ENCODE peak calls at places on chromosomes 16 and 17, in four cellular contexts. Y, C, J and V are unnamed samples.

GRCh38 chr17:17512866-17513265 is 16.7 kb upstream of the RASD1 start:
- DNase-seq in Y (peak), J (no peak), C (no peak), V (no peak)

GRCh38 chr16:74455213-74455612 is 33.9 kb upstream of the CLEC18B start:
- DNase-seq in Y (no peak), J (no peak), C (no peak), V (no peak)

GRCh38 chr17:76528528-76529223 is 8.8 kb downstream of the CYGB start:
- DNase-seq in C (no peak), J (no peak), Y (no peak), V (no peak)

GRCh38 chr16:67514382-67514828 is 14.2 kb upstream of the RIPOR1 start:
- DNase-seq in J (peak), C (peak), Y (peak), V (peak)

GRCh38 chr16:56547949-56548567 is 16.8 kb upstream of the MT4 start:
- DNase-seq in Y (no peak), C (no peak), J (no peak), V (no peak)

GRCh38 chr17:75262112-75262606 is 480 bp downstream of the MRPS7 start:
- DNase-seq in Y (no peak), J (no peak), C (no peak), V (no peak)

GRCh38 chr16:83929811-83930555 is 23.1 kb upstream of the OSGIN1 start:
- DNase-seq in Y (no peak), C (no peak), J (no peak), V (no peak)

GRCh38 chr16:89096768-89097527 is 3.3 kb downstream of the ACSF3 start:
- DNase-seq in C (no peak), Y (no peak), J (peak), V (peak)

GRCh38 chr16:8761078-8761477 is 36.4 kb downstream of the TMEM186 start:
- DNase-seq in J (no peak), Y (no peak), C (no peak), V (no peak)

GRCh38 chr17:3796822-3797170 is 4.2 kb downstream of the ITGAE start:
- DNase-seq in J (no peak), C (no peak), Y (no peak), V (no peak)

GRCh38 chr17:77035526-77035925 is 105.2 kb upstream of the SEC14L1 start:
- DNase-seq in Y (no peak), C (no peak), J (no peak), V (no peak)

GRCh38 chr16:47043200-47043599 is 69.7 kb upstream of the DNAJA2 start:
- DNase-seq in C (no peak), J (no peak), Y (no peak), V (no peak)

GRCh38 chr16:83561876-83562275 is 245.9 kb upstream of the HSBP1 start:
- DNase-seq in Y (peak), J (no peak), C (no peak), V (no peak)

GRCh38 chr17:76271669-76272540 is 6.8 kb downstream of the UBALD2 start:
- DNase-seq in Y (no peak), C (peak), J (peak), V (peak)